ENCODE peak calls at places on chromosome X, in six cellular contexts. B is tibial nerve, R is DND-41, T is right lobe of liver, L is spleen, Z is neural progenitor cell. P is an unnamed sample.

GRCh38 chrX:47637546-47638195 is 7.9 kb upstream of the CFP start:
- DNase-seq in L (peak; percentile 86), B (no peak), T (peak; percentile 52), Z (peak; percentile 61), R (no peak), P (no peak)

GRCh38 chrX:109966246-109966645 is 36.7 kb upstream of the TMEM164 start:
- DNase-seq in L (no peak), R (no peak), B (no peak), T (no peak), Z (no peak), P (no peak)

GRCh38 chrX:9745417-9746115 is 20.1 kb downstream of the GPR143 start:
- DNase-seq in T (no peak), R (peak; percentile 30), B (no peak), Z (no peak), L (no peak), P (no peak)

GRCh38 chrX:68982476-68982875 is 153.7 kb downstream of the EFNB1 start:
- DNase-seq in B (no peak), Z (no peak), T (no peak), L (no peak), R (no peak), P (no peak)

GRCh38 chrX:150007356-150007755 is 69.1 kb upstream of the EOLA2 start:
- DNase-seq in T (no peak), R (no peak), L (no peak), Z (no peak), B (no peak), P (no peak)

GRCh38 chrX:150028692-150029091 is 90.4 kb upstream of the EOLA2 start:
- DNase-seq in R (no peak), B (no peak), L (no peak), T (no peak), Z (no peak), P (no peak)

GRCh38 chrX:88746925-88747324 is at the start of gene CPXCR1:
- DNase-seq in B (no peak), T (no peak), L (no peak), R (no peak), Z (no peak), P (no peak)

GRCh38 chrX:72100824-72101351 is 30.8 kb downstream of the RTL5 start:
- DNase-seq in L (peak; percentile 90), T (no peak), Z (no peak), R (peak; percentile 62), B (no peak), P (no peak)

GRCh38 chrX:50432760-50433377 is 37.8 kb downstream of the DGKK start:
- DNase-seq in T (no peak), R (no peak), L (no peak), B (no peak), Z (peak; percentile 67), P (peak; percentile 93)

GRCh38 chrX:17412692-17413091 is 37.7 kb downstream of the NHS start:
- DNase-seq in R (no peak), T (no peak), B (no peak), Z (no peak), L (no peak), P (no peak)

GRCh38 chrX:8647176-8647575 is 84.8 kb downstream of the ANOS1 start:
- DNase-seq in R (no peak), B (no peak), T (no peak), Z (no peak), L (no peak), P (no peak)

GRCh38 chrX:17488036-17488435 is 113.0 kb downstream of the NHS start:
- DNase-seq in R (no peak), Z (no peak), B (no peak), L (no peak), T (no peak), P (no peak)

GRCh38 chrX:131831185-131831520 is 191.9 kb upstream of the STK26 start:
- DNase-seq in T (no peak), B (no peak), Z (no peak), L (no peak), R (no peak), P (no peak)

GRCh38 chrX:15645266-15645665 is 19.3 kb downstream of the CLTRN start:
- DNase-seq in B (no peak), L (no peak), R (no peak), Z (peak; percentile 17), T (no peak), P (no peak)

GRCh38 chrX:132833373-132833772 is 125.1 kb downstream of the HS6ST2 start:
- DNase-seq in R (no peak), L (no peak), T (no peak), Z (no peak), B (no peak), P (no peak)

GRCh38 chrX:50629774-50630173 is 159.1 kb upstream of the DGKK start:
- DNase-seq in Z (no peak), B (no peak), R (no peak), L (no peak), T (no peak), P (no peak)

GRCh38 chrX:7996414-7996813 is 69.2 kb upstream of the PNPLA4 start:
- DNase-seq in L (no peak), R (peak; percentile 23), B (peak; percentile 20), T (no peak), Z (peak; percentile 46), P (peak; percentile 28)

GRCh38 chrX:9902651-9903050 is 64.5 kb upstream of the CLDN34 start:
- DNase-seq in T (no peak), Z (no peak), R (no peak), L (no peak), B (no peak), P (no peak)

GRCh38 chrX:66163849-66164401 is at the start of gene HEPH:
- DNase-seq in L (no peak), Z (peak; percentile 65), B (no peak), R (no peak), T (no peak), P (no peak)

GRCh38 chrX:9249452-9249851 is 215.4 kb upstream of the TBL1X start:
- DNase-seq in B (no peak), R (no peak), L (no peak), T (no peak), Z (no peak), P (no peak)

GRCh38 chrX:53563324-53563723 is 123.2 kb downstream of the HUWE1 start:
- DNase-seq in L (no peak), T (no peak), R (no peak), B (no peak), Z (no peak), P (no peak)

GRCh38 chrX:128436397-128437103 is 384.3 kb upstream of the ACTRT1 start:
- DNase-seq in L (no peak), B (no peak), T (no peak), R (no peak), Z (no peak), P (no peak)

GRCh38 chrX:68365356-68365755 is 67.9 kb downstream of the OPHN1 start:
- DNase-seq in T (no peak), R (no peak), Z (no peak), B (no peak), L (no peak), P (no peak)

GRCh38 chrX:153490217-153490616 is 4.6 kb upstream of the BGN start:
- DNase-seq in R (no peak), L (no peak), Z (no peak), T (no peak), B (no peak), P (no peak)

GRCh38 chrX:13029341-13029740 is 15.1 kb downstream of the FAM9C start:
- DNase-seq in Z (no peak), R (peak; percentile 28), B (peak; percentile 33), T (peak; percentile 54), L (no peak), P (no peak)

GRCh38 chrX:136662976-136663375 is 15.0 kb downstream of the CD40LG start:
- DNase-seq in T (no peak), Z (no peak), L (no peak), B (no peak), R (no peak), P (no peak)
- H3K9me3 ChIP-seq in T (no peaks in the 10 kb centered on the region), Z (peaks cover 9% of the 10 kb centered on the region), L (no peaks in the 10 kb centered on the region), B (no peaks in the 10 kb centered on the region), R (peaks cover 8% of the 10 kb centered on the region), P (no peaks in the 10 kb centered on the region)

GRCh38 chrX:40736170-40736505 is 796 bp upstream of the MED14 start:
- DNase-seq in T (no peak), L (no peak), R (no peak), Z (peak; percentile 18), B (no peak), P (peak; percentile 1)

GRCh38 chrX:40729923-40730584 is 5.3 kb downstream of the MED14 start:
- DNase-seq in B (no peak), R (no peak), T (no peak), Z (no peak), L (no peak), P (no peak)

GRCh38 chrX:40735318-40736169 is at the start of gene MED14:
- DNase-seq in R (peak; percentile 90), T (peak; percentile 96), B (peak; percentile 71), Z (peak; percentile 92), L (peak; percentile 98), P (peak; percentile 83)

GRCh38 chrX:40734956-40735317 is 405 bp downstream of the MED14 start:
- DNase-seq in L (no peak), T (no peak), R (peak; percentile 46), B (no peak), Z (no peak), P (no peak)

DNA sequence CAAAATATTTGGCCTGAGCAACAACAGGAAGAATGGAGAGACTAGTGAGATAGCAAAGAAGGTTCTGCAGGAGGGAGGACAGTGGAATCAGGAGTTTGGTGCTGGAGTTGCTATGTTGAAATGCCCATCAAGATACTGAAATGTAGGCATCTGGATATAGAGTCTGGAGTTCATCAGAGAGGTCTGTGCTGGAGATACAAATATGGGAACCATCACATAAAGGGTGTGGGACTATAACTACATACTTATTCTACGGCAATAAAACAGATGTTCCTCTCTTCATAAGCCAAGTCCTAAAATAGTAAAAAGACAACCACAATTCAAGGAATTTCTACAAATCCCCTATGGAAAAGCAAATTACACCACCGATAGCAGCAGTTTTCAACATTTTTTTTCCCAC is 1.7 kb downstream of the MED14 start:
- DNase-seq in T (no peak), B (no peak), Z (no peak), R (no peak), L (no peak), P (no peak)
- H3K4me3 ChIP-seq in T (no peak overlapping the region), B (no peak overlapping the region), Z (peak overlapping the region; percentile 67), R (peak overlapping the region; percentile 66), L (no peak overlapping the region), P (peak overlapping the region; percentile 66)

GRCh38 chrX:40537310-40537709 is 43.5 kb upstream of the ATP6AP2 start:
- DNase-seq in R (no peak), T (no peak), Z (no peak), B (no peak), L (no peak), P (no peak)
- H3K9me3 ChIP-seq in R (no peaks in the 10 kb centered on the region), T (no peaks in the 10 kb centered on the region), Z (no peaks in the 10 kb centered on the region), B (no peaks in the 10 kb centered on the region), L (no peaks in the 10 kb centered on the region), P (no peaks in the 10 kb centered on the region)

GRCh38 chrX:46279925-46280313 is 265.3 kb downstream of the ZNF674 start:
- DNase-seq in Z (no peak), L (no peak), B (no peak), T (no peak), R (no peak), P (no peak)

GRCh38 chrX:46279214-46279924 is 265.9 kb downstream of the ZNF674 start:
- DNase-seq in R (peak; percentile 32), L (no peak), T (no peak), Z (no peak), B (no peak), P (no peak)

DNA sequence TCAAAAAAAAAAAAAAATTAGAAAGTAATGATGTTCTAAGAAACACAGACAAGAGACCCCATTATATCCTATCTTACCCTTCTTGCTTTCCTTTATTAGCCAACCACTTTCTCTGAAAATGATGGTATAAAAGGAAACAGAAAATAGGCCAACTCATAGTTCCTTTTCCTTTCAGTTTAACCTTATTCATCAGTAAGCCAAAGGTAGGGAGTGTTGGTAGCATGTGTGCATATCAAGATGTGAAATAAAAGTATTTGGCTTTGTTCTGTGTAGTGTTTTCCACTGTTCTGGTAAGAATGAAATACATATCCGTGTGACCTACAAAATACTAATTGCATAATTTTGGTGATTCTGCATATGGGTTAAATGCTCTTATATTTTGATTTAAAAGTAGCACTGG is 266.6 kb downstream of the ZNF674 start:
- DNase-seq in B (no peak), R (no peak), T (no peak), L (no peak), Z (no peak), P (no peak)
- H3K4me3 ChIP-seq in B (no peak overlapping the region), R (no peak overlapping the region), T (no peak overlapping the region), L (no peak overlapping the region), Z (no peak overlapping the region), P (no peak overlapping the region)

P was measured in HepG2.